ENCODE peak calls at places on chromosomes 5 and 9, in five cellular contexts. V is activated CD4-positive, alpha-beta T cell treated with anti-CD3 and anti-CD28 coated beads for 4 hours; T is Panc1; H is stimulated activated CD4-positive, alpha-beta T cell treated with anti-CD3 and anti-CD28 coated beads, Interleukin-15, amount 100 ng/mL, for 24 hours; A is uterus. W is an unnamed sample.

GRCh38 chr9:86946712-86947145 is 577 bp downstream of the GAS1 start:
- DNase-seq in A (peak), H (peak), V (peak), T (no peak), W (no peak)

GRCh38 chr9:115208503-115208902 is 90.5 kb upstream of the TNC start:
- DNase-seq in T (no peak), H (no peak), A (no peak), V (no peak), W (no peak)

GRCh38 chr5:172611913-172612312 is 29.1 kb upstream of the NEURL1B start:
- DNase-seq in H (no peak), V (no peak), T (no peak), A (no peak), W (no peak)

GRCh38 chr5:106875591-106876297 is 795.0 kb downstream of the EFNA5 start:
- DNase-seq in A (no peak), V (no peak), T (peak), H (peak), W (no peak)

GRCh38 chr9:120363697-120364096 is 216.3 kb downstream of the CDK5RAP2 start:
- DNase-seq in A (no peak), H (no peak), V (no peak), T (no peak), W (no peak)

GRCh38 chr5:177457239-177458121 is 10.9 kb downstream of the PRR7 start:
- DNase-seq in H (peak), T (peak), A (peak), V (no peak), W (peak)

GRCh38 chr9:110214956-110215355 is 7.0 kb upstream of the C9orf152 start:
- DNase-seq in A (no peak), H (no peak), V (no peak), T (no peak), W (no peak)

GRCh38 chr9:121628401-121628800 is 23.0 kb upstream of the DAB2IP start:
- DNase-seq in T (no peak), H (no peak), V (no peak), A (no peak), W (no peak)

GRCh38 chr5:173099461-173099860 is 43.3 kb downstream of the CREBRF start:
- DNase-seq in V (no peak), A (no peak), H (no peak), T (no peak), W (no peak)

GRCh38 chr9:6632516-6633328 is 12.8 kb downstream of the GLDC start:
- DNase-seq in A (no peak), T (no peak), V (no peak), H (no peak), W (no peak)

GRCh38 chr9:2018764-2019548 is 3.8 kb downstream of the SMARCA2 start:
- DNase-seq in T (no peak), V (no peak), H (peak), A (no peak), W (no peak)

GRCh38 chr9:101582593-101582992 is 12.2 kb downstream of the PPP3R2 start:
- DNase-seq in T (no peak), H (no peak), A (no peak), V (no peak), W (no peak)

GRCh38 chr5:54323462-54323861 is 13.1 kb upstream of the ARL15 start:
- DNase-seq in H (no peak), T (no peak), A (no peak), V (no peak), W (no peak)

GRCh38 chr9:72943844-72944462 is 8.9 kb downstream of the ALDH1A1 start:
- DNase-seq in H (no peak), A (no peak), V (no peak), T (no peak), W (no peak)